ENCODE peak calls at places on chromosomes 12 and 14, in four cellular contexts. R, V, A and W are unnamed samples.

GRCh38 chr14:22685467-22685866 is 41.3 kb upstream of the OR6J1 start:
- DNase-seq in V (no peak), A (no peak), R (no peak), W (no peak)

GRCh38 chr12:52860102-52860838 is 11.5 kb upstream of the KRT78 start:
- DNase-seq in R (no peak), V (peak; percentile 52), A (no peak), W (peak; percentile 52)

GRCh38 chr12:104671407-104672095 is 214.8 kb downstream of the CHST11 start:
- DNase-seq in A (peak; percentile 43), V (peak; percentile 89), R (peak; percentile 53), W (peak; percentile 84)

GRCh38 chr14:35402323-35403084 is 2.0 kb downstream of the NFKBIA start:
- DNase-seq in A (no peak), R (no peak), V (no peak), W (peak; percentile 56)

GRCh38 chr12:92396647-92397258 is 251.1 kb upstream of the BTG1 start:
- DNase-seq in V (peak; percentile 12), A (no peak), R (no peak), W (peak; percentile 58)

GRCh38 chr14:21070610-21071224 is 613 bp downstream of the ARHGEF40 start:
- DNase-seq in V (peak; percentile 40), A (no peak), R (peak; percentile 69), W (peak; percentile 46)

GRCh38 chr12:89454080-89454848 is 70.3 kb downstream of the GALNT4 start:
- DNase-seq in R (no peak), A (no peak), V (no peak), W (no peak)

GRCh38 chr14:104794641-104795467 is 694 bp downstream of the AKT1 start:
- DNase-seq in R (no peak), A (peak; percentile 52), V (no peak), W (peak; percentile 19)

GRCh38 chr12:63877693-63878092 is 33.2 kb downstream of the SRGAP1 start:
- DNase-seq in A (no peak), R (no peak), V (no peak), W (no peak)

GRCh38 chr12:103013741-103014140 is 56.3 kb downstream of the ASCL1 start:
- DNase-seq in V (no peak), R (no peak), A (no peak), W (no peak)

GRCh38 chr12:66740257-66740656 is 61.4 kb upstream of the GRIP1 start:
- DNase-seq in V (no peak), R (no peak), A (no peak), W (no peak)

GRCh38 chr12:100955139-100955538 is 160.6 kb downstream of the ANO4 start:
- DNase-seq in V (no peak), R (peak; percentile 1), A (no peak), W (peak; percentile 79)

GRCh38 chr14:79279645-79280399 is 931.5 kb downstream of the DIO2 start:
- DNase-seq in V (no peak), A (no peak), R (no peak), W (peak; percentile 10)

GRCh38 chr12:124413401-124413800 is 118.5 kb downstream of the RFLNA start:
- DNase-seq in V (no peak), A (no peak), R (no peak), W (no peak)

GRCh38 chr12:102659200-102659911 is 179.0 kb upstream of the IGF1 start:
- DNase-seq in R (no peak), A (no peak), V (no peak), W (no peak)

GRCh38 chr12:53431187-53431586 is 7.5 kb downstream of the AMHR2 start:
- DNase-seq in V (no peak), R (no peak), A (no peak), W (peak; percentile 49)

GRCh38 chr14:77007975-77008421 is 20.5 kb downstream of the IRF2BPL start:
- DNase-seq in R (no peak), A (no peak), V (no peak), W (no peak)

GRCh38 chr12:89494411-89495231 is 30.0 kb downstream of the GALNT4 start:
- DNase-seq in R (no peak), A (peak; percentile 31), V (no peak), W (peak; percentile 81)

GRCh38 chr12:112977641-112978040 is 678 bp upstream of the OAS2 start:
- DNase-seq in R (no peak), A (no peak), V (no peak), W (no peak)

GRCh38 chr12:72901685-72902084 is 629.5 kb downstream of the TRHDE start:
- DNase-seq in R (no peak), A (no peak), V (no peak), W (no peak)

DNA sequence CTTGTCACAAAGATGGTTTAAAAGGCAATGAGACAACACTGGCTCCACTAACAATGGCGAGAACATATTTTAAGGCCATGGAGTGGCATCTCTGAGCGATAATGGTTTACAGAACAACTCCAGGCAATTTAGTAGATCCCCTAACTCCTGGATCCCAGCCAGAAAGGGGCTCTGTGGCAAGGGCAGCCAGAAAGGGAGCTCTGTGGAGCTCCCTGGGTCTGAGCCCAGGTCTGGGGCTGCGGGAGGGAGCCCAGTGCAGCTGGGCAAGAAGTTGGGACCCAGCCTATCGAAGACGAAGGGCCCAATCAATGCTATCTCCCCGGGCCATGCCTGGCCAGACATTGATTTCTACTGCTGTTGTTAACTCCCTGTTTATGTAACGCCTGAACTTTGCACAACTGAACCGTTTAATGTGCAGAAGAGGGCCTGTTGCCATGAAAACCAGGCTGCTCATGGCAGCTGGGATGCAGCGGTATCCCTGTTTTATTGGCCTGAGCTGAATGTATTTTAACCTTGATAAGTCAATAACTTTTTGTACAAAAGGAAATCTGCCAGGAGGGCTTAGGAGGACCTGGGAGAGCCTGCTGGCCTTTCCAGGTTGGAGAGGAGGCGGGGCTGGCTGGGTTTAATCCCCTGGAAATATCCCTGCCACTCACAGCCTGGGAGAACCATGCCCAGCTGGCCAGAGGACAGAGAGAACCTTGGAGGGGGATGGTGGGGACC is 6.7 kb upstream of the FAM222A start:
- DNase-seq in A (no peak), R (peak; percentile 94), V (no peak), W (no peak)
- TF ChIP-seq CEBPB in A (no peak), R (peak; percentile 84), V (no peak), W (no peak)

GRCh38 chr12:6277982-6278438 is 32.5 kb upstream of the PLEKHG6 start:
- DNase-seq in V (no peak), A (no peak), R (no peak), W (no peak)
- TF ChIP-seq MAZ in V (no peak), A (no peak), R (no peak), W (no peak)

GRCh38 chr14:93824076-93824475 is 35.8 kb upstream of the PRIMA1 start:
- DNase-seq in A (no peak), V (no peak), R (no peak), W (no peak)

GRCh38 chr14:93829839-93830481 is 41.7 kb upstream of the PRIMA1 start:
- DNase-seq in R (no peak), V (no peak), A (no peak), W (no peak)

GRCh38 chr14:93825235-93825553 is 36.9 kb upstream of the PRIMA1 start:
- DNase-seq in A (no peak), R (no peak), V (no peak), W (no peak)

GRCh38 chr14:93818857-93819256 is 30.6 kb upstream of the PRIMA1 start:
- DNase-seq in R (no peak), V (no peak), A (no peak), W (no peak)

DNA sequence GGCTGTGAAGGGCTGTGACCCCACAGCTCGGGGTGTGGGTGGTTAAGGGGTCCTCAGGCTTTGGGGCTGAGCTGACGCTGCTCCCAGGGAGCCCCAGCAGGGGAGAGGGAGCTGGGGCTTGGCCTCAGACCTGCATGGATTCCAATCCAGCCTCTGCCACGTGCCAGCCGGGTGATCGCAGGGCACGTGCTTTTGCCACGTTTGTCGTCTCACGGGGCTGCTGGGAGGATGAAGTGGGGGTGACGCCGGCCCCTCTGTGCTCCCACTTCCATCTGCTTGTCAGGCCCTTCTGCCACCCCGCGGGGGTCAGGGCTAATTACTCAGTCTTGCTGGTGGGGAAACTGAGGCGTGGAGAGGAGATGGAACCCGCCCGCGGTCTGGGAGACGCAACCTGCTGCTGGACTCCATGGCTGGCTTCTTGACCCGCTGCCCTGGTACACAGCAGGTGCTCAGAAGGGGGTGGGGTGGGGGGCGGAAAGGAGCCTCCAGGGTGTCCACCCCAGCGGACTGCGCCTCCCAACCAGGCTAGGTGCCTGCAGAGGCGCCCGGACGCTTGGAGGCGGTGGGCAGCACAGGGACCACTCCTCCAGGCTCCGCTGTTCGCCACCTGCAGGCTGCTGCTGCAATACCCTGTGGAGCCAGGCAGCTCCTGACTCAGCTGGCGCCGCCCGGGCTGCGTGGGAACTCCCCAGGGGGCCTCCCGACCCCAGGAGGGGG is 36.4 kb upstream of the PRIMA1 start:
- DNase-seq in A (no peak), R (peak; percentile 8), V (peak; percentile 36), W (no peak)
- TF ChIP-seq CEBPB in A (no peak), R (no peak), V (no peak), W (no peak)

DNA sequence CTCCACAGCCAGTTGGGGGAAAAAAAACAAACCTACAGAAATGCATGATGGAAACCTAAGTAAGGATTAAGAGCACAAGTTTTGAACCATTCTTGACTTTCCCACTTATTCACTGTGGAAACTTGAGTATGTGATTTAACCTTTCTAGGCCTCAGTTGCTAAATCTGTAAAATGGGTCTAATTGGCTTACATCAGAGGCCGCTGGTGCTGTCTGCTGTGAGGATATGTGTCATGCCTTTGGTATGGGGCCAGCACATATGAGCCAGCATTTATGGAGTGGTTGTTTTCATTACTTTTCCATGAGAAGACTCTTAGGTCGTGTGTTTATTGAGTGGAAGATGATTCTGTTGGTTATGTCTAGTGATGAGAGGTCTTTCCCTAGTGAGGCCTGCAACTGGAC is 102.4 kb downstream of the ESR2 start:
- DNase-seq in R (no peak), A (no peak), V (no peak), W (peak; percentile 96)
- TF ChIP-seq MAZ in R (no peak), A (no peak), V (no peak), W (no peak)

DNA sequence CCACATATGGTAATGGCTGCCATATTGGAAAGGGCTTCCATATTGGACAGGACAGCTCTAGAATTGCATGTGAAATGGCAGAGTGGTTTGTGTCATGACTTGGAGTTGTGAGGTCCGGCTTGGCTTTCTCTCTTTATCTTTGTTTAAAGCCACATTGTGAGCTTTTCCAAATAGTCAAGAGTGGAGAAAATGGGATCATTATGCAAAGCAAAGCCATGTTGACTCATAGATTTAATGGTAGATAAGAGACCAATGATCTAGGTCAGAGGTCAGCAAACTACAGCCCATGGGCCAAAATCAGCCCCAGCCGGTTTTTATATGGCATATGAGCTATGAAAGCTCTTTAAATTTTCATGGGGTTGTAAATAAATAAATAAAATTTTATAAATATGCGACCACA is 449.1 kb downstream of the BCL11B start:
- DNase-seq in R (no peak), V (no peak), A (no peak), W (no peak)
- TF ChIP-seq CEBPB in R (no peak), V (no peak), A (no peak), W (no peak)

DNA sequence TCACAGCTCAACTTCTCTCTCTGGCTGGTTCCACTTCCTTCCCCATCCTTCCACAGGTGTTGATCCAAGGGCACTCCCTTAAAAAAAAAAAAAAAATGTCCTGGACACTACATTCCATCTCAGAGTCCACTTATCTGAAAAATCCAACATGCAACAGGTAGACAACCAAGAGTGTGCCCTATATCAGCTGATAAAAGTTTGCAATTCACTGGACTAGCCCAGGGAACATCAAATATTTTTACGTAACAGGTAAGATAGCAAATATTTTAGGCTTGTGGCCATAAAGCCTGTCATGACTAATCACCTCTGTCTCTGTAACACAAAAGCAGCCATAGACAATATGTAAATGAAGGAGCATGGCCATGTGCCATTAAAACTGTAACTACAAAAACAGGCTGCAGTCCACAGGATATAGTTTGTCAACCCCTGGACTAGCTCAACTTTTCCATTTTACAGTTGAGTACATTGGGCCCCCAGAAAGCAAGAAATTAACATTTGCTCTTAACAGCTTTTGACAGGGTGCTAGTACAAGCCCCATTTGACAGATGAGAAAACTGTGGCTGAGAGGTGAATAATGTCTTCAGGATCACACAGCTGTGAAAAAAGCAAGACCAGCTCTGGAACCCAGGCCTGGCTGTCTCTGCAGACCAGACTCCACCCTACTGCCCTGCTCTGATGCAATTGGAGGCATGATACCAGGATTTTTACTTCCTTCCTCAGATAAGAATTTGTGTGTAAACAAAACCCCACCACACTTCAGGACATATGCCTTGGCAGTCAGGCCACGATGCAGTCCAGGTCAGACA is 68.9 kb downstream of the CMKLR1 start:
- DNase-seq in A (no peak), R (no peak), V (no peak), W (no peak)
- TF ChIP-seq MAZ in A (no peak), R (no peak), V (no peak), W (no peak)